ENCODE peak calls at places on chromosomes 1 and 21, in six cellular contexts. One of them, this sample, is unnamed.
A peak's percentile ranks its signal among the peaks of the same experiment; 100 is the strongest.

GRCh38 chr1:53378061-53378460 is 50.2 kb upstream of the LRP8 start:
- DNase-seq in NCI-H1092: no peak
- DNase-seq in SW480: no peak
- DNase-seq in CD4-positive, CD25-positive, alpha-beta regulatory T cell: no peak
- DNase-seq in activated CD4-positive, alpha-beta T cell treated with anti-CD3 and anti-CD28 coated beads, Interleukin-2, amount 50 U/mL, for 48 hours: no peak
- DNase-seq in dermis blood vessel endothelial cell: no peak
- DNase-seq in this sample: no peak

GRCh38 chr1:55813619-55814018 is 598.5 kb upstream of the USP24 start:
- DNase-seq in NCI-H1092: no peak
- DNase-seq in SW480: peak; percentile 2
- DNase-seq in CD4-positive, CD25-positive, alpha-beta regulatory T cell: no peak
- DNase-seq in activated CD4-positive, alpha-beta T cell treated with anti-CD3 and anti-CD28 coated beads, Interleukin-2, amount 50 U/mL, for 48 hours: no peak
- DNase-seq in dermis blood vessel endothelial cell: no peak
- DNase-seq in this sample: no peak

GRCh38 chr1:231940721-231941120 is 314.1 kb downstream of the DISC1 start:
- DNase-seq in NCI-H1092: peak; percentile 28
- DNase-seq in SW480: no peak
- DNase-seq in CD4-positive, CD25-positive, alpha-beta regulatory T cell: no peak
- DNase-seq in activated CD4-positive, alpha-beta T cell treated with anti-CD3 and anti-CD28 coated beads, Interleukin-2, amount 50 U/mL, for 48 hours: no peak
- DNase-seq in dermis blood vessel endothelial cell: no peak
- DNase-seq in this sample: no peak

GRCh38 chr1:2255420-2256369 is 27.6 kb downstream of the SKI start:
- DNase-seq in NCI-H1092: no peak
- DNase-seq in SW480: peak; percentile 74
- DNase-seq in CD4-positive, CD25-positive, alpha-beta regulatory T cell: peak; percentile 79
- DNase-seq in activated CD4-positive, alpha-beta T cell treated with anti-CD3 and anti-CD28 coated beads, Interleukin-2, amount 50 U/mL, for 48 hours: peak; percentile 66
- DNase-seq in dermis blood vessel endothelial cell: peak; percentile 77
- DNase-seq in this sample: peak; percentile 89

GRCh38 chr1:200029035-200029623 is 1.6 kb downstream of the NR5A2 start:
- DNase-seq in NCI-H1092: peak; percentile 44
- DNase-seq in SW480: peak; percentile 39
- DNase-seq in CD4-positive, CD25-positive, alpha-beta regulatory T cell: no peak
- DNase-seq in activated CD4-positive, alpha-beta T cell treated with anti-CD3 and anti-CD28 coated beads, Interleukin-2, amount 50 U/mL, for 48 hours: no peak
- DNase-seq in dermis blood vessel endothelial cell: peak; percentile 75
- DNase-seq in this sample: no peak

GRCh38 chr1:200179126-200179780 is 151.7 kb downstream of the NR5A2 start:
- DNase-seq in NCI-H1092: no peak
- DNase-seq in SW480: no peak
- DNase-seq in CD4-positive, CD25-positive, alpha-beta regulatory T cell: no peak
- DNase-seq in activated CD4-positive, alpha-beta T cell treated with anti-CD3 and anti-CD28 coated beads, Interleukin-2, amount 50 U/mL, for 48 hours: no peak
- DNase-seq in dermis blood vessel endothelial cell: peak; percentile 61
- DNase-seq in this sample: no peak

GRCh38 chr1:71414229-71414628 is 333.4 kb upstream of the ZRANB2 start:
- DNase-seq in NCI-H1092: no peak
- DNase-seq in SW480: no peak
- DNase-seq in CD4-positive, CD25-positive, alpha-beta regulatory T cell: no peak
- DNase-seq in activated CD4-positive, alpha-beta T cell treated with anti-CD3 and anti-CD28 coated beads, Interleukin-2, amount 50 U/mL, for 48 hours: no peak
- DNase-seq in dermis blood vessel endothelial cell: no peak
- DNase-seq in this sample: no peak

GRCh38 chr1:47646676-47647075 is 208.8 kb downstream of the FOXD2 start:
- DNase-seq in NCI-H1092: no peak
- DNase-seq in SW480: no peak
- DNase-seq in CD4-positive, CD25-positive, alpha-beta regulatory T cell: no peak
- DNase-seq in activated CD4-positive, alpha-beta T cell treated with anti-CD3 and anti-CD28 coated beads, Interleukin-2, amount 50 U/mL, for 48 hours: no peak
- DNase-seq in dermis blood vessel endothelial cell: no peak
- DNase-seq in this sample: no peak

GRCh38 chr1:204828352-204828850 is 42.3 kb upstream of the NFASC start:
- DNase-seq in NCI-H1092: peak; percentile 85
- DNase-seq in SW480: peak; percentile 53
- DNase-seq in CD4-positive, CD25-positive, alpha-beta regulatory T cell: no peak
- DNase-seq in activated CD4-positive, alpha-beta T cell treated with anti-CD3 and anti-CD28 coated beads, Interleukin-2, amount 50 U/mL, for 48 hours: peak; percentile 65
- DNase-seq in dermis blood vessel endothelial cell: peak; percentile 30
- DNase-seq in this sample: no peak

GRCh38 chr1:225897595-225898514 is 8.9 kb upstream of the LEFTY1 start:
- DNase-seq in NCI-H1092: no peak
- DNase-seq in SW480: no peak
- DNase-seq in CD4-positive, CD25-positive, alpha-beta regulatory T cell: peak; percentile 30
- DNase-seq in activated CD4-positive, alpha-beta T cell treated with anti-CD3 and anti-CD28 coated beads, Interleukin-2, amount 50 U/mL, for 48 hours: peak; percentile 24
- DNase-seq in dermis blood vessel endothelial cell: no peak
- DNase-seq in this sample: peak; percentile 58

GRCh38 chr1:198734323-198735008 is 95.6 kb downstream of the PTPRC start:
- DNase-seq in NCI-H1092: no peak
- DNase-seq in SW480: peak; percentile 12
- DNase-seq in CD4-positive, CD25-positive, alpha-beta regulatory T cell: no peak
- DNase-seq in activated CD4-positive, alpha-beta T cell treated with anti-CD3 and anti-CD28 coated beads, Interleukin-2, amount 50 U/mL, for 48 hours: no peak
- DNase-seq in dermis blood vessel endothelial cell: no peak
- DNase-seq in this sample: no peak

GRCh38 chr21:41641821-41642368 is 125.0 kb downstream of the RIPK4 start:
- DNase-seq in NCI-H1092: no peak
- DNase-seq in SW480: peak; percentile 73
- DNase-seq in CD4-positive, CD25-positive, alpha-beta regulatory T cell: no peak
- DNase-seq in activated CD4-positive, alpha-beta T cell treated with anti-CD3 and anti-CD28 coated beads, Interleukin-2, amount 50 U/mL, for 48 hours: no peak
- DNase-seq in dermis blood vessel endothelial cell: peak; percentile 83
- DNase-seq in this sample: no peak

GRCh38 chr21:16912075-16912474 is 600.8 kb upstream of the CXADR start:
- DNase-seq in NCI-H1092: no peak
- DNase-seq in SW480: no peak
- DNase-seq in CD4-positive, CD25-positive, alpha-beta regulatory T cell: no peak
- DNase-seq in activated CD4-positive, alpha-beta T cell treated with anti-CD3 and anti-CD28 coated beads, Interleukin-2, amount 50 U/mL, for 48 hours: no peak
- DNase-seq in dermis blood vessel endothelial cell: no peak
- DNase-seq in this sample: no peak

GRCh38 chr1:23657659-23658275 is 33.8 kb upstream of the RPL11 start:
- DNase-seq in NCI-H1092: peak; percentile 39
- DNase-seq in SW480: no peak
- DNase-seq in CD4-positive, CD25-positive, alpha-beta regulatory T cell: no peak
- DNase-seq in activated CD4-positive, alpha-beta T cell treated with anti-CD3 and anti-CD28 coated beads, Interleukin-2, amount 50 U/mL, for 48 hours: peak; percentile 66
- DNase-seq in dermis blood vessel endothelial cell: peak; percentile 69
- DNase-seq in this sample: no peak

GRCh38 chr1:176826265-176826664 is 338.2 kb downstream of the ASTN1 start:
- DNase-seq in NCI-H1092: peak; percentile 72
- DNase-seq in SW480: no peak
- DNase-seq in CD4-positive, CD25-positive, alpha-beta regulatory T cell: no peak
- DNase-seq in activated CD4-positive, alpha-beta T cell treated with anti-CD3 and anti-CD28 coated beads, Interleukin-2, amount 50 U/mL, for 48 hours: no peak
- DNase-seq in dermis blood vessel endothelial cell: no peak
- DNase-seq in this sample: no peak

GRCh38 chr1:95115708-95116137 is 1.4 kb upstream of the TLCD4 start:
- DNase-seq in NCI-H1092: no peak
- DNase-seq in SW480: no peak
- DNase-seq in CD4-positive, CD25-positive, alpha-beta regulatory T cell: no peak
- DNase-seq in activated CD4-positive, alpha-beta T cell treated with anti-CD3 and anti-CD28 coated beads, Interleukin-2, amount 50 U/mL, for 48 hours: no peak
- DNase-seq in dermis blood vessel endothelial cell: no peak
- DNase-seq in this sample: no peak

GRCh38 chr1:190046231-190046630 is 431.4 kb downstream of the BRINP3 start:
- DNase-seq in NCI-H1092: no peak
- DNase-seq in SW480: no peak
- DNase-seq in CD4-positive, CD25-positive, alpha-beta regulatory T cell: no peak
- DNase-seq in activated CD4-positive, alpha-beta T cell treated with anti-CD3 and anti-CD28 coated beads, Interleukin-2, amount 50 U/mL, for 48 hours: no peak
- DNase-seq in dermis blood vessel endothelial cell: no peak
- DNase-seq in this sample: no peak

GRCh38 chr1:173266845-173267244 is 59.7 kb upstream of the TNFSF4 start:
- DNase-seq in NCI-H1092: no peak
- DNase-seq in SW480: no peak
- DNase-seq in CD4-positive, CD25-positive, alpha-beta regulatory T cell: no peak
- DNase-seq in activated CD4-positive, alpha-beta T cell treated with anti-CD3 and anti-CD28 coated beads, Interleukin-2, amount 50 U/mL, for 48 hours: no peak
- DNase-seq in dermis blood vessel endothelial cell: no peak
- DNase-seq in this sample: no peak

GRCh38 chr1:35763211-35763610 is 6.6 kb downstream of the CLSPN start:
- DNase-seq in NCI-H1092: no peak
- DNase-seq in SW480: no peak
- DNase-seq in CD4-positive, CD25-positive, alpha-beta regulatory T cell: no peak
- DNase-seq in activated CD4-positive, alpha-beta T cell treated with anti-CD3 and anti-CD28 coated beads, Interleukin-2, amount 50 U/mL, for 48 hours: no peak
- DNase-seq in dermis blood vessel endothelial cell: no peak
- DNase-seq in this sample: no peak

GRCh38 chr1:108027389-108027788 is 62.4 kb upstream of the VAV3 start:
- DNase-seq in NCI-H1092: no peak
- DNase-seq in SW480: no peak
- DNase-seq in CD4-positive, CD25-positive, alpha-beta regulatory T cell: no peak
- DNase-seq in activated CD4-positive, alpha-beta T cell treated with anti-CD3 and anti-CD28 coated beads, Interleukin-2, amount 50 U/mL, for 48 hours: no peak
- DNase-seq in dermis blood vessel endothelial cell: no peak
- DNase-seq in this sample: no peak

GRCh38 chr1:37667023-37667769 is 25.1 kb upstream of the CDCA8 start:
- DNase-seq in NCI-H1092: no peak
- DNase-seq in SW480: no peak
- DNase-seq in CD4-positive, CD25-positive, alpha-beta regulatory T cell: no peak
- DNase-seq in activated CD4-positive, alpha-beta T cell treated with anti-CD3 and anti-CD28 coated beads, Interleukin-2, amount 50 U/mL, for 48 hours: no peak
- DNase-seq in dermis blood vessel endothelial cell: no peak
- DNase-seq in this sample: no peak

GRCh38 chr21:29144736-29145353 is 14.4 kb downstream of the MAP3K7CL start:
- DNase-seq in NCI-H1092: no peak
- DNase-seq in SW480: no peak
- DNase-seq in CD4-positive, CD25-positive, alpha-beta regulatory T cell: no peak
- DNase-seq in activated CD4-positive, alpha-beta T cell treated with anti-CD3 and anti-CD28 coated beads, Interleukin-2, amount 50 U/mL, for 48 hours: no peak
- DNase-seq in dermis blood vessel endothelial cell: peak; percentile 28
- DNase-seq in this sample: no peak

GRCh38 chr1:221458430-221459156 is 283.3 kb downstream of the DUSP10 start:
- DNase-seq in NCI-H1092: no peak
- DNase-seq in SW480: no peak
- DNase-seq in CD4-positive, CD25-positive, alpha-beta regulatory T cell: no peak
- DNase-seq in activated CD4-positive, alpha-beta T cell treated with anti-CD3 and anti-CD28 coated beads, Interleukin-2, amount 50 U/mL, for 48 hours: no peak
- DNase-seq in dermis blood vessel endothelial cell: no peak
- DNase-seq in this sample: no peak